ENCODE peak calls at places on chromosomes 5 and 9, in ten cellular contexts. M is fibroblast of pulmonary artery, S is ovary, Z is AG10803, B is testis, X is H1, I is K562, D is A549, O is lower leg skin, Y is brain microvascular endothelial cell. L is an unnamed sample.

GRCh38 chr5:96809898-96810297 is 2.2 kb upstream of the ERAP1 start:
- DNase-seq in M (no peak), S (no peak), Z (no peak), B (peak; percentile 21), X (no peak), I (no peak), D (no peak), O (no peak), Y (no peak), L (no peak)

GRCh38 chr9:81613002-81613750 is 76.2 kb downstream of the TLE1 start:
- DNase-seq in M (peak; percentile 94), S (peak; percentile 67), Z (peak; percentile 94), B (peak; percentile 34), X (no peak), I (no peak), D (no peak), O (peak; percentile 86), Y (peak; percentile 82), L (no peak)

GRCh38 chr5:169706070-169706469 is 69.0 kb downstream of the DOCK2 start:
- DNase-seq in M (no peak), S (no peak), Z (no peak), B (no peak), X (no peak), I (no peak), D (no peak), O (no peak), Y (no peak), L (no peak)

GRCh38 chr5:178671745-178672144 is 44.9 kb upstream of the CLK4 start:
- DNase-seq in M (no peak), S (no peak), Z (no peak), B (no peak), X (no peak), I (no peak), D (no peak), O (no peak), Y (no peak), L (no peak)

GRCh38 chr9:72477862-72478564 is 43.4 kb upstream of the TMC1 start:
- DNase-seq in M (peak; percentile 78), S (no peak), Z (peak; percentile 69), B (no peak), X (no peak), I (no peak), D (peak; percentile 97), O (no peak), Y (peak; percentile 68), L (no peak)

GRCh38 chr5:893137-893506 is 438 bp downstream of the TRIP13 start:
- DNase-seq in M (no peak), S (no peak), Z (no peak), B (no peak), X (no peak), I (no peak), D (no peak), O (no peak), Y (no peak), L (no peak)

GRCh38 chr5:80399553-80400239 is 8.2 kb upstream of the ZFYVE16 start:
- DNase-seq in M (peak; percentile 70), S (no peak), Z (peak; percentile 79), B (no peak), X (no peak), I (peak; percentile 11), D (peak; percentile 45), O (no peak), Y (peak; percentile 2), L (no peak)

GRCh38 chr5:169190860-169191259 is 110.1 kb downstream of the SLIT3 start:
- DNase-seq in M (peak; percentile 50), S (no peak), Z (peak; percentile 61), B (no peak), X (no peak), I (no peak), D (no peak), O (no peak), Y (no peak), L (no peak)

GRCh38 chr5:159972538-159973362 is 36.2 kb upstream of the TTC1 start:
- DNase-seq in M (no peak), S (no peak), Z (no peak), B (no peak), X (peak; percentile 57), I (no peak), D (no peak), O (peak; percentile 80), Y (no peak), L (no peak)

GRCh38 chr9:133604856-133605255 is 4.3 kb downstream of the FAM163B start:
- DNase-seq in M (no peak), S (no peak), Z (no peak), B (no peak), X (no peak), I (no peak), D (no peak), O (no peak), Y (no peak), L (no peak)

GRCh38 chr9:27162045-27162444 is 53.0 kb downstream of the TEK start:
- DNase-seq in M (peak; percentile 45), S (no peak), Z (peak; percentile 73), B (no peak), X (no peak), I (no peak), D (no peak), O (no peak), Y (peak; percentile 38), L (peak; percentile 49)

GRCh38 chr5:134466241-134467069 is 54.8 kb upstream of the CDKN2AIPNL start:
- DNase-seq in M (peak; percentile 98), S (peak; percentile 98), Z (peak; percentile 63), B (peak; percentile 96), X (peak; percentile 88), I (peak; percentile 73), D (peak; percentile 94), O (peak; percentile 99), Y (peak; percentile 72), L (no peak)

DNA sequence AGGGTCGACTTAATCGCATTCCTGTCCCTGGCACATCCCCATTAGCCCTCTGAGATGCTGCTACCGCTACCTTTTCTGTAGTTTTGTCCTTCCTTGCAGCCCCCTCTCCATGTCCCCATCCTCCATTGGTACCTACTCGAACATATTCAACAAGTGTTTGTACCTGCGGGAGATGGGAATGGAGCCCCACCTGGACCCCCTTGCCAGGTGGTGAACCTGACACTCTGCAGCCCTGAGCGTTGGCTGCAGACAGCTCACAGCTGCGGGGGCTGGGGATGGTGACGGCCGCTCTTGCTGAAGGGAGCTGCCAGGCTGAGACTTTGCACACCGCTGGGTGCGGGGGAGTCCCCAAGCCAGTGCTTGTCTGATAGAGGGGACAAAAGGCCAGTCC is 96.3 kb upstream of the DAP start:
- DNase-seq in M (no peak), S (no peak), Z (no peak), B (peak; percentile 43), X (no peak), I (no peak), D (no peak), O (no peak), Y (no peak), L (no peak)
- TF ChIP-seq CTCF in M (no peak), S (no peak), Z (no peak), B (no peak), X (no peak), I (no peak), D (no peak), O (no peak), Y (no peak), L (no peak)

DNA sequence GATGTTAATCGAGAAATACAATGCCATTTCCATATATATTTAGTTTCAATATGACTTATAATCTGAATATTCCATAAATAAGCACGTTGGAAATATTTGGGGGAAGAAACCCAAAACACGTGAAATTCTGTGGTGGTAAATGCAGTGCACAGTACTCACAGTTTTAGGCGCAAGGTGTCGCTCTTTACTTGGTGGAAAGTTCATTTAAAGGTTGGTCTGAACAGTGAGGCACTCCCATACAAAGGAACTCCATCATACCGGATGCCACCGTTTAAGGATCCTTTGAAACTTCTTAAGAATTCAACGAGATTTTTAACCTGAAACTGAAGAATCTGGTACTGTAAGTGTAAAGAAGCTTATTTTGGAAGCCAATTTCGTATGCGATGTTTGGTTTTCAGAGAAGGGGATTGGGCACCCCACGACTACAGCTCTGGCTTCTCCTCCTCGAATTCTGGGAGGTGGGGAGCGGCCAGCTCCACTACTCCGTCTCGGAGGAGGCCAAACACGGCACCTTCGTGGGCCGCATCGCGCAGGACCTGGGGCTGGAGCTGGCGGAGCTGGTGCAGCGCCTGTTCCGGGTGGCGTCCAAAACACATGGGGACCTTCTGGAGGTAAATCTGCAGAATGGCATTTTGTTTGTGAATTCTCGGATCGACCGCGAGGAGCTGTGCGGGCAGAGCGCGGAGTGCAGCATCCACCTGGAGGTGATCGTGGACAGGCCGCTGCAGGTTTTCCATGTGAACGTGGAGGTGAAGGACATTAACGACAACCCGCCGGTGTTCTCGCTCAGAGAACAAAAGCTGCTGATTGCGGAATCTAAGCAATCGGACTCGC is at the start of gene PCDHA11:
- DNase-seq in M (no peak), S (no peak), Z (no peak), B (peak; percentile 52), X (no peak), I (no peak), D (peak; percentile 55), O (no peak), Y (no peak), L (no peak)
- H3K4me3 ChIP-seq in M (no peak within 1 kb of the TSS), S (no peak within 1 kb of the TSS), Z (no peak within 1 kb of the TSS), B (peak within 1 kb of the TSS; percentile 18), X (peak within 1 kb of the TSS; percentile 54), I (no peak within 1 kb of the TSS), D (peak within 1 kb of the TSS; percentile 15), O (no peak within 1 kb of the TSS), Y (no peak within 1 kb of the TSS), L (no peak within 1 kb of the TSS)

GRCh38 chr9:19408316-19408692 is 505 bp upstream of the ACER2 start:
- DNase-seq in M (no peak), S (no peak), Z (no peak), B (no peak), X (no peak), I (peak; percentile 14), D (peak; percentile 4), O (no peak), Y (no peak), L (no peak)

GRCh38 chr9:19410594-19410993 is 1.8 kb downstream of the ACER2 start:
- DNase-seq in M (no peak), S (no peak), Z (no peak), B (no peak), X (no peak), I (no peak), D (no peak), O (no peak), Y (no peak), L (no peak)

GRCh38 chr9:19409406-19410194 is 791 bp downstream of the ACER2 start:
- DNase-seq in M (peak; percentile 43), S (peak; percentile 29), Z (no peak), B (peak; percentile 24), X (no peak), I (peak; percentile 47), D (peak; percentile 35), O (no peak), Y (no peak), L (no peak)

GRCh38 chr9:19410195-19410503 is 1.3 kb downstream of the ACER2 start:
- DNase-seq in M (no peak), S (no peak), Z (no peak), B (no peak), X (no peak), I (no peak), D (no peak), O (no peak), Y (no peak), L (no peak)

GRCh38 chr9:19408693-19409405 is at the start of gene ACER2:
- DNase-seq in M (peak; percentile 90), S (peak; percentile 91), Z (peak; percentile 83), B (peak; percentile 94), X (peak; percentile 98), I (peak; percentile 94), D (peak; percentile 90), O (peak; percentile 98), Y (peak; percentile 69), L (peak; percentile 55)
- TF ChIP-seq CTCF in M (peak; percentile 12), S (no peak), Z (peak; percentile 19), B (no peak), X (no peak), I (peak; percentile 17), D (no peak), O (no peak), Y (peak; percentile 29), L (no peak)

GRCh38 chr5:10110228-10110627 is 139.5 kb downstream of the ATPSCKMT start:
- DNase-seq in M (no peak), S (no peak), Z (no peak), B (no peak), X (no peak), I (no peak), D (no peak), O (no peak), Y (no peak), L (no peak)
- H3K4me3 ChIP-seq in M (no peak overlapping the region), S (no peak overlapping the region), Z (no peak overlapping the region), B (no peak overlapping the region), X (no peak overlapping the region), I (no peak overlapping the region), D (no peak overlapping the region), O (no peak overlapping the region), Y (no peak overlapping the region), L (no peak overlapping the region)

L was measured in astrocyte of the cerebellum.